ENCODE peak calls at places on chromosomes 4 and X, in six cellular contexts. One of them, this sample, is unnamed.

GRCh38 chr4:83153312-83153915 is 38.9 kb upstream of the PLAC8 start:
- DNase-seq in neural progenitor cell: no peak
- DNase-seq in MM.1S: no peak
- DNase-seq in fibroblast of lung: no peak
- DNase-seq in GM23248: no peak
- DNase-seq in mammary epithelial cell: no peak
- DNase-seq in this sample: no peak

GRCh38 chrX:13487731-13488505 is 81.5 kb upstream of the EGFL6 start:
- DNase-seq in mammary epithelial cell: peak
- DNase-seq in GM23248: peak
- DNase-seq in fibroblast of lung: peak
- DNase-seq in neural progenitor cell: peak
- DNase-seq in MM.1S: peak
- DNase-seq in this sample: peak

GRCh38 chrX:107272431-107272921 is 66.1 kb downstream of the DNAAF6 start:
- DNase-seq in MM.1S: no peak
- DNase-seq in GM23248: no peak
- DNase-seq in fibroblast of lung: no peak
- DNase-seq in mammary epithelial cell: no peak
- DNase-seq in neural progenitor cell: peak
- DNase-seq in this sample: no peak

GRCh38 chr4:15920723-15921591 is 17.6 kb downstream of the FGFBP1 start:
- DNase-seq in mammary epithelial cell: peak
- DNase-seq in GM23248: peak
- DNase-seq in neural progenitor cell: no peak
- DNase-seq in MM.1S: no peak
- DNase-seq in fibroblast of lung: peak
- DNase-seq in this sample: no peak

GRCh38 chr4:158813113-158813512 is 44.3 kb downstream of the FNIP2 start:
- DNase-seq in mammary epithelial cell: no peak
- DNase-seq in fibroblast of lung: no peak
- DNase-seq in GM23248: no peak
- DNase-seq in MM.1S: no peak
- DNase-seq in neural progenitor cell: no peak
- DNase-seq in this sample: no peak

GRCh38 chrX:56066016-56066415 is 166.1 kb upstream of the KLF8 start:
- DNase-seq in GM23248: no peak
- DNase-seq in fibroblast of lung: no peak
- DNase-seq in MM.1S: no peak
- DNase-seq in neural progenitor cell: no peak
- DNase-seq in mammary epithelial cell: no peak
- DNase-seq in this sample: peak

GRCh38 chr4:4606321-4606720 is 64.5 kb upstream of the STX18 start:
- DNase-seq in GM23248: peak
- DNase-seq in fibroblast of lung: peak
- DNase-seq in MM.1S: no peak
- DNase-seq in mammary epithelial cell: no peak
- DNase-seq in neural progenitor cell: no peak
- DNase-seq in this sample: no peak

GRCh38 chr4:123640271-123640670 is 243.7 kb downstream of the SPRY1 start:
- DNase-seq in GM23248: peak
- DNase-seq in mammary epithelial cell: peak
- DNase-seq in MM.1S: peak
- DNase-seq in neural progenitor cell: no peak
- DNase-seq in fibroblast of lung: peak
- DNase-seq in this sample: no peak

GRCh38 chrX:147476008-147476407 is 435.7 kb upstream of the FMR1 start:
- DNase-seq in GM23248: peak
- DNase-seq in neural progenitor cell: peak
- DNase-seq in MM.1S: peak
- DNase-seq in mammary epithelial cell: no peak
- DNase-seq in fibroblast of lung: no peak
- DNase-seq in this sample: no peak

GRCh38 chr4:84683065-84683464 is 100.1 kb downstream of the CDS1 start:
- DNase-seq in GM23248: no peak
- DNase-seq in neural progenitor cell: no peak
- DNase-seq in MM.1S: no peak
- DNase-seq in mammary epithelial cell: no peak
- DNase-seq in fibroblast of lung: no peak
- DNase-seq in this sample: no peak

GRCh38 chrX:15242899-15243555 is 26.9 kb downstream of the ASB9 start:
- DNase-seq in mammary epithelial cell: peak
- DNase-seq in neural progenitor cell: peak
- DNase-seq in fibroblast of lung: peak
- DNase-seq in MM.1S: peak
- DNase-seq in GM23248: peak
- DNase-seq in this sample: peak

GRCh38 chr4:74555231-74555630 is 110.3 kb downstream of the AREG start:
- DNase-seq in mammary epithelial cell: peak
- DNase-seq in GM23248: peak
- DNase-seq in neural progenitor cell: no peak
- DNase-seq in fibroblast of lung: peak
- DNase-seq in MM.1S: no peak
- DNase-seq in this sample: no peak

GRCh38 chr4:10002278-10002677 is 19.0 kb downstream of the SLC2A9 start:
- DNase-seq in mammary epithelial cell: no peak
- DNase-seq in MM.1S: no peak
- DNase-seq in neural progenitor cell: no peak
- DNase-seq in GM23248: no peak
- DNase-seq in fibroblast of lung: no peak
- DNase-seq in this sample: no peak

GRCh38 chr4:121155893-121156292 is 8.2 kb downstream of the TNIP3 start:
- DNase-seq in MM.1S: no peak
- DNase-seq in neural progenitor cell: no peak
- DNase-seq in fibroblast of lung: peak
- DNase-seq in mammary epithelial cell: peak
- DNase-seq in GM23248: peak
- DNase-seq in this sample: no peak

GRCh38 chr4:118343501-118343900 is 9.3 kb downstream of the PRSS12 start:
- DNase-seq in GM23248: no peak
- DNase-seq in mammary epithelial cell: no peak
- DNase-seq in neural progenitor cell: no peak
- DNase-seq in MM.1S: no peak
- DNase-seq in fibroblast of lung: no peak
- DNase-seq in this sample: no peak

GRCh38 chrX:57964975-57965374 is 54.7 kb upstream of the ZXDA start:
- DNase-seq in neural progenitor cell: no peak
- DNase-seq in GM23248: no peak
- DNase-seq in MM.1S: no peak
- DNase-seq in mammary epithelial cell: no peak
- DNase-seq in fibroblast of lung: no peak
- DNase-seq in this sample: no peak

GRCh38 chr4:105989411-105990242 is 94.4 kb downstream of the NPNT start:
- DNase-seq in fibroblast of lung: no peak
- DNase-seq in neural progenitor cell: no peak
- DNase-seq in GM23248: no peak
- DNase-seq in mammary epithelial cell: no peak
- DNase-seq in MM.1S: no peak
- DNase-seq in this sample: no peak

GRCh38 chr4:23903859-23904438 is 14.1 kb upstream of the PPARGC1A start:
- DNase-seq in neural progenitor cell: no peak
- DNase-seq in mammary epithelial cell: no peak
- DNase-seq in GM23248: no peak
- DNase-seq in fibroblast of lung: no peak
- DNase-seq in MM.1S: no peak
- DNase-seq in this sample: no peak

GRCh38 chr4:113397114-113397701 is 347.8 kb downstream of the ANK2 start:
- DNase-seq in fibroblast of lung: peak
- DNase-seq in MM.1S: no peak
- DNase-seq in GM23248: peak
- DNase-seq in neural progenitor cell: no peak
- DNase-seq in mammary epithelial cell: no peak
- DNase-seq in this sample: no peak

GRCh38 chr4:152408514-152409327 is 127.2 kb downstream of the FBXW7 start:
- DNase-seq in mammary epithelial cell: peak
- DNase-seq in neural progenitor cell: peak
- DNase-seq in MM.1S: peak
- DNase-seq in fibroblast of lung: peak
- DNase-seq in GM23248: peak
- DNase-seq in this sample: no peak

GRCh38 chr4:73080789-73081188 is 11.3 kb upstream of the COX18 start:
- DNase-seq in GM23248: peak
- DNase-seq in neural progenitor cell: no peak
- DNase-seq in MM.1S: no peak
- DNase-seq in mammary epithelial cell: no peak
- DNase-seq in fibroblast of lung: peak
- DNase-seq in this sample: no peak

GRCh38 chr4:181966084-181966483 is 277.1 kb upstream of the TENM3 start:
- DNase-seq in MM.1S: peak
- DNase-seq in fibroblast of lung: peak
- DNase-seq in GM23248: peak
- DNase-seq in mammary epithelial cell: peak
- DNase-seq in neural progenitor cell: no peak
- DNase-seq in this sample: no peak

GRCh38 chr4:17763352-17763890 is 18.0 kb downstream of the FAM184B start:
- DNase-seq in GM23248: no peak
- DNase-seq in MM.1S: no peak
- DNase-seq in mammary epithelial cell: no peak
- DNase-seq in neural progenitor cell: no peak
- DNase-seq in fibroblast of lung: no peak
- DNase-seq in this sample: no peak

GRCh38 chr4:8756816-8757215 is 114.8 kb downstream of the HMX1 start:
- DNase-seq in neural progenitor cell: no peak
- DNase-seq in mammary epithelial cell: no peak
- DNase-seq in fibroblast of lung: no peak
- DNase-seq in MM.1S: no peak
- DNase-seq in GM23248: no peak
- DNase-seq in this sample: no peak

GRCh38 chr4:98546910-98547544 is 111.4 kb downstream of the TSPAN5 start:
- DNase-seq in MM.1S: no peak
- DNase-seq in GM23248: peak
- DNase-seq in neural progenitor cell: peak
- DNase-seq in mammary epithelial cell: peak
- DNase-seq in fibroblast of lung: peak
- DNase-seq in this sample: no peak

GRCh38 chr4:55637272-55637820 is 1.2 kb upstream of the NMU start:
- DNase-seq in mammary epithelial cell: no peak
- DNase-seq in neural progenitor cell: peak
- DNase-seq in MM.1S: no peak
- DNase-seq in GM23248: no peak
- DNase-seq in fibroblast of lung: no peak
- DNase-seq in this sample: no peak

GRCh38 chr4:168942985-168943384 is 67.1 kb downstream of the CBR4 start:
- DNase-seq in GM23248: no peak
- DNase-seq in mammary epithelial cell: no peak
- DNase-seq in fibroblast of lung: no peak
- DNase-seq in MM.1S: no peak
- DNase-seq in neural progenitor cell: no peak
- DNase-seq in this sample: no peak

DNA sequence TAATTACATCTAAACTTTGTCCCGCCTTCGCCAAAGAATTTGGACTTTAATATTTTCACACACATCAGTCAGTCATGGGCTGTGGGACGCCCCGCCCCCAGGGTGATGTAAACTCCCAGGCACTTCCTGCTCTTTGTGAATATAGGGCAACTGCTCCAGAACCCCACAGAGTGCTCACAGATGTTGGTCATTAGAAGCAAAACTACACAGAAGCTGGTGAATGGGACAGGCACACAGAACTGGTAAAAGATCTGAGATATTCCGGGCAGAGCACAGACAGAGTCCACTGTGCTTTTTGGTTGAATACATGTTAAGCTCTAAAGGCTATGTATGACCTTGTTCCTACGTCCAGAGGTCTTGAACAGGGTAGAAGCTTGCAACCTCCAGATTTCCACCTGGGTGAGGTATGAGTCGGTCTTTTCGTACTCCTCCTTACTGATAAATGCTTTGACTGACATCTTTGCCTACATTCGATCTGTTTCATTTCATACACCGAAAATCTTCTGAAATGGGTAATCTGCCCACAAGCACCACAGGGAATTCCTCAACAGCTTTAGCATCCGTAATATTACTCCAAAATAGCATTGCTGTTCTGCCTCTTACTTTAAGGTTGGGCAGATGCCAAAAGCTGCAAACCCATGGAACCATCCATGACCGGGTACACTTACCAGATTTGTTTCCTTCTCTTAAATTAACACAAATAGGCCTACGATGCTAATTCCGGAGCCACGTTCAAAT is 144.6 kb downstream of the AMELX start:
- DNase-seq in fibroblast of lung: peak
- DNase-seq in GM23248: peak
- DNase-seq in neural progenitor cell: no peak
- DNase-seq in mammary epithelial cell: no peak
- DNase-seq in MM.1S: peak
- DNase-seq in this sample: no peak
- H3K27ac ChIP-seq in fibroblast of lung: peak
- H3K27ac ChIP-seq in GM23248: peak
- H3K27ac ChIP-seq in neural progenitor cell: no peak
- H3K27ac ChIP-seq in mammary epithelial cell: no peak
- H3K27ac ChIP-seq in MM.1S: no peak
- H3K27ac ChIP-seq in this sample: no peak

DNA sequence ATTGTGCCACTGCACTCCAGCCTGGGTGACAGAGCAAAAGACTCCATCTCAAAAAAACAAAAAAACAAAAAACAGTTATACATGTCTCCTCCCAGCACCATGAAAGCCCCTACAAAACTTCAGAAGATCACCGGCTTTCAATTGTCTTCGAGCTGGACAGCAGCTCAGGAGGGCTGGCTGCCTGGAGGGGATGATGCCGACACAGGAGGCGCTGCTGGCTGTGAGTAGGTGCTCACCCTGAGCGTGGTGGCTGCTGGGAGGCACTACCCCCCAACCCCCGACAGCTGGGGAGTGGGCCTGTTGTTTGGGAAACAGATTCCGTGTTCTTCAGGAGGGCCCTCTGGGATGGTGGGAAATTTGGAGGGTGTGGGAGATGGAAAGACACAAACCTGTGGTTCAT is 6.9 kb upstream of the ELF4 start:
- DNase-seq in GM23248: no peak
- DNase-seq in mammary epithelial cell: no peak
- DNase-seq in fibroblast of lung: no peak
- DNase-seq in MM.1S: no peak
- DNase-seq in neural progenitor cell: no peak
- DNase-seq in this sample: no peak
- H3K4me2 ChIP-seq in GM23248: no peak
- H3K4me2 ChIP-seq in mammary epithelial cell: no peak
- H3K4me2 ChIP-seq in fibroblast of lung: no peak
- H3K4me2 ChIP-seq in MM.1S: no peak
- H3K4me2 ChIP-seq in neural progenitor cell: no peak
- H3K4me2 ChIP-seq in this sample: no peak

DNA sequence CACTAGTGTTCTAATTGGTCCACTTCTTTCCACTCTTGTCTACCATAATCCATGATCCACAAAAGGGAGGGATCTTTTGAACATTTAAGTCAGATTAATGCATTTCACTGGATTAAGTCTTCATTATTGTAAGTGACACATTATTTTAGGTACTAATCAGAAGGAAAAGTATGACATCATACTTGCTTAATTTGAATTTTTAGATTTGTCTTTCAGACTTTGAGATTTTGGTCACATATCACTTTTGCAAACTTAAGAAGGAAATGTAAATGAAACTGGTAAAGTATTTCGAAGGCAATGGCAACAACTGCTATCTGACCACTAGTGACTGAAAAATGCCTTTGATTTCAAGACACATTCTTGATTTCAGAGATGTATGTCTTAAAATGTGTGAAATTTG is 5.2 kb downstream of the MMRN1 start:
- DNase-seq in neural progenitor cell: no peak
- DNase-seq in GM23248: no peak
- DNase-seq in MM.1S: no peak
- DNase-seq in mammary epithelial cell: no peak
- DNase-seq in fibroblast of lung: no peak
- DNase-seq in this sample: no peak
- H3K27ac ChIP-seq in neural progenitor cell: no peak
- H3K27ac ChIP-seq in GM23248: no peak
- H3K27ac ChIP-seq in MM.1S: no peak
- H3K27ac ChIP-seq in mammary epithelial cell: no peak
- H3K27ac ChIP-seq in fibroblast of lung: no peak
- H3K27ac ChIP-seq in this sample: no peak

GRCh38 chr4:7719354-7720174 is 220.1 kb downstream of the AFAP1 start:
- DNase-seq in fibroblast of lung: peak
- DNase-seq in mammary epithelial cell: peak
- DNase-seq in GM23248: peak
- DNase-seq in MM.1S: no peak
- DNase-seq in neural progenitor cell: peak
- DNase-seq in this sample: no peak
- H3K4me2 ChIP-seq in fibroblast of lung: no peak
- H3K4me2 ChIP-seq in mammary epithelial cell: no peak
- H3K4me2 ChIP-seq in GM23248: no peak
- H3K4me2 ChIP-seq in MM.1S: no peak
- H3K4me2 ChIP-seq in neural progenitor cell: no peak
- H3K4me2 ChIP-seq in this sample: no peak

This sample was measured in GM12878.